ENCODE peak calls at places on chromosomes 6 and 20, in six cellular contexts. M is PC-9, G is H9, B is IMR-90, J is cardiac fibroblast, Q is left lung. N is an unnamed sample.

GRCh38 chr6:140043762-140044378 is 669.4 kb upstream of the CITED2 start:
- DNase-seq in Q (no peak), B (peak; percentile 53), G (no peak), J (peak; percentile 42), M (peak; percentile 71), N (no peak)

GRCh38 chr6:859936-860335 is 167.0 kb upstream of the EXOC2 start:
- DNase-seq in M (no peak), Q (no peak), J (no peak), G (no peak), B (no peak), N (no peak)

GRCh38 chr6:12849420-12850200 is 133.0 kb downstream of the PHACTR1 start:
- DNase-seq in B (no peak), M (no peak), G (no peak), Q (no peak), J (peak; percentile 17), N (no peak)

GRCh38 chr6:9481292-9482029 is 933.4 kb downstream of the TFAP2A start:
- DNase-seq in B (peak; percentile 79), J (no peak), M (peak; percentile 33), Q (no peak), G (no peak), N (no peak)

GRCh38 chr20:62982124-62983075 is 24.4 kb downstream of the BHLHE23 start:
- DNase-seq in J (no peak), Q (no peak), M (no peak), B (no peak), G (no peak), N (no peak)

GRCh38 chr20:41889871-41890224 is 271.7 kb upstream of the CHD6 start:
- DNase-seq in B (no peak), M (no peak), J (no peak), Q (no peak), G (no peak), N (no peak)

GRCh38 chr6:162728706-162729105 is 932 bp downstream of the PACRG start:
- DNase-seq in Q (no peak), G (no peak), M (no peak), J (no peak), B (no peak), N (no peak)

GRCh38 chr20:37640600-37641561 is 52.9 kb upstream of the CTNNBL1 start:
- DNase-seq in G (no peak), M (no peak), B (no peak), Q (no peak), J (peak; percentile 27), N (no peak)

GRCh38 chr20:46226602-46227001 is 81.7 kb downstream of the CDH22 start:
- DNase-seq in M (no peak), Q (no peak), B (peak; percentile 32), J (peak; percentile 67), G (no peak), N (no peak)

GRCh38 chr6:108846628-108847027 is 1.6 kb upstream of the ARMC2 start:
- DNase-seq in G (no peak), J (no peak), B (no peak), Q (no peak), M (peak; percentile 19), N (no peak)

GRCh38 chr6:160348552-160349441 is 619 bp downstream of the SLC22A3 start:
- DNase-seq in M (no peak), G (peak; percentile 63), J (peak; percentile 36), B (no peak), Q (no peak), N (no peak)

GRCh38 chr6:112409311-112409710 is 62.2 kb downstream of the RFPL4B start:
- DNase-seq in Q (no peak), J (no peak), G (no peak), B (peak; percentile 12), M (peak; percentile 33), N (no peak)

GRCh38 chr6:87789198-87789899 is 87.3 kb upstream of the AKIRIN2 start:
- DNase-seq in G (no peak), M (peak; percentile 37), Q (peak; percentile 50), B (peak; percentile 46), J (peak; percentile 73), N (no peak)

GRCh38 chr6:38542031-38542430 is 97.7 kb downstream of the BTBD9 start:
- DNase-seq in J (peak; percentile 49), G (no peak), B (peak; percentile 91), Q (no peak), M (no peak), N (no peak)

GRCh38 chr6:157381631-157382621 is 936 bp downstream of the ZDHHC14 start:
- DNase-seq in Q (peak; percentile 59), B (peak; percentile 47), J (peak; percentile 53), M (peak; percentile 43), G (peak; percentile 49), N (peak; percentile 52)

GRCh38 chr6:135423649-135424128 is 73.9 kb downstream of the AHI1 start:
- DNase-seq in G (no peak), J (peak; percentile 68), Q (no peak), B (peak; percentile 59), M (peak; percentile 52), N (no peak)

GRCh38 chr6:167697316-167697715 is 129.4 kb upstream of the AFDN start:
- DNase-seq in B (no peak), J (peak; percentile 66), G (no peak), M (no peak), Q (peak; percentile 13), N (no peak)

GRCh38 chr6:138944412-138944811 is 43.6 kb downstream of the REPS1 start:
- DNase-seq in G (no peak), J (peak; percentile 78), B (peak; percentile 83), Q (no peak), M (peak; percentile 64), N (no peak)

GRCh38 chr6:9204171-9204570 is 768.8 kb upstream of the SLC35B3 start:
- DNase-seq in M (no peak), B (peak; percentile 64), G (no peak), J (peak; percentile 56), Q (no peak), N (no peak)

GRCh38 chr6:1311400-1312192 is at the start of gene FOXQ1:
- DNase-seq in Q (peak; percentile 76), G (peak; percentile 64), J (peak; percentile 29), M (peak; percentile 82), B (peak; percentile 40), N (no peak)

GRCh38 chr20:52933867-52934266 is 38.3 kb upstream of the TSHZ2 start:
- DNase-seq in M (no peak), Q (no peak), B (no peak), G (no peak), J (no peak), N (no peak)

GRCh38 chr6:13288481-13288880 is 39.9 kb downstream of the TBC1D7 start:
- DNase-seq in M (no peak), G (no peak), Q (no peak), J (no peak), B (no peak), N (no peak)

GRCh38 chr6:79525272-79526100 is 11.7 kb downstream of the LCA5 start:
- DNase-seq in Q (no peak), G (peak; percentile 40), J (peak; percentile 87), M (peak; percentile 85), B (peak; percentile 47), N (no peak)

GRCh38 chr6:8539446-8539845 is 104.1 kb upstream of the SLC35B3 start:
- DNase-seq in J (peak; percentile 4), Q (no peak), M (no peak), B (no peak), G (no peak), N (no peak)

GRCh38 chr20:18992418-18992817 is 178.8 kb downstream of the SCP2D1 start:
- DNase-seq in G (no peak), Q (no peak), B (no peak), M (peak; percentile 48), J (no peak), N (no peak)

GRCh38 chr20:37776049-37776448 is 82.2 kb downstream of the CTNNBL1 start:
- DNase-seq in M (no peak), G (no peak), J (no peak), B (no peak), Q (no peak), N (no peak)

GRCh38 chr6:13877116-13877515 is 47.6 kb upstream of the RNF182 start:
- DNase-seq in G (no peak), B (peak; percentile 71), Q (no peak), M (no peak), J (peak; percentile 36), N (no peak)

GRCh38 chr6:131761061-131761761 is 46.6 kb upstream of the ENPP1 start:
- DNase-seq in G (no peak), B (peak; percentile 89), J (peak; percentile 54), Q (no peak), M (no peak), N (no peak)

GRCh38 chr20:41140226-41141133 is 3.1 kb downstream of the PLCG1 start:
- DNase-seq in M (no peak), J (no peak), Q (peak; percentile 12), G (no peak), B (no peak), N (no peak)

GRCh38 chr6:24313477-24314141 is 44.2 kb downstream of the DCDC2 start:
- DNase-seq in J (peak; percentile 75), M (peak; percentile 86), B (peak; percentile 60), G (peak; percentile 64), Q (no peak), N (no peak)

DNA sequence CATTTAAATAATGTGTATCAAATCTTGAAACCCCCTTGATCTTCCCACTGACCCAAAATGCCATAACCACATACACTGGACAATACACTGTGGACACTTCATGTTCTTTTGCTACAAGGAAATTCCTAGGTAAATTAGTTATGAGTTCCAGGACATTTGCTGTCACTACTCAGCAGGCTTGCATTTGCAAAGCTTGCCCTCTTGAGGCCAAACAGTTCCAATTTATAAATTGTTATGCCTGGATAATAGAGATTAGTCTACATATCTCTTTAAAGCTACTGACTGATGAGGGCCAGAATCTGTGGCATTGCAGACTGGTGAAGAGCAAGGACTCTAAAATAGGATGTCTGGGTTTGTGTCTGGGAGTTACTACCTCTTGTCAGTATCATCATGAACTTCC is 17.4 kb upstream of the RAB32 start:
- DNase-seq in M (no peak), B (no peak), Q (no peak), G (no peak), J (peak; percentile 53), N (no peak)
- TF ChIP-seq CTCF in M (peak; percentile 54), B (no peak), Q (no peak), G (peak; percentile 20), J (peak; percentile 39), N (no peak)

GRCh38 chr6:110949679-110950285 is 8.7 kb upstream of the GTF3C6 start:
- DNase-seq in B (peak; percentile 54), M (peak; percentile 56), Q (no peak), G (no peak), J (peak; percentile 71), N (no peak)
- TF ChIP-seq CTCF in B (peak; percentile 66), M (peak; percentile 84), Q (peak; percentile 33), G (peak; percentile 56), J (peak; percentile 43), N (no peak)

GRCh38 chr6:28981833-28982475 is 23.2 kb downstream of the ZNF311 start:
- DNase-seq in G (peak; percentile 73), M (peak; percentile 86), B (peak; percentile 87), J (peak; percentile 96), Q (peak; percentile 80), N (peak; percentile 67)
- TF ChIP-seq CTCF in G (no peak), M (peak; percentile 2), B (no peak), J (no peak), Q (no peak), N (no peak)

DNA sequence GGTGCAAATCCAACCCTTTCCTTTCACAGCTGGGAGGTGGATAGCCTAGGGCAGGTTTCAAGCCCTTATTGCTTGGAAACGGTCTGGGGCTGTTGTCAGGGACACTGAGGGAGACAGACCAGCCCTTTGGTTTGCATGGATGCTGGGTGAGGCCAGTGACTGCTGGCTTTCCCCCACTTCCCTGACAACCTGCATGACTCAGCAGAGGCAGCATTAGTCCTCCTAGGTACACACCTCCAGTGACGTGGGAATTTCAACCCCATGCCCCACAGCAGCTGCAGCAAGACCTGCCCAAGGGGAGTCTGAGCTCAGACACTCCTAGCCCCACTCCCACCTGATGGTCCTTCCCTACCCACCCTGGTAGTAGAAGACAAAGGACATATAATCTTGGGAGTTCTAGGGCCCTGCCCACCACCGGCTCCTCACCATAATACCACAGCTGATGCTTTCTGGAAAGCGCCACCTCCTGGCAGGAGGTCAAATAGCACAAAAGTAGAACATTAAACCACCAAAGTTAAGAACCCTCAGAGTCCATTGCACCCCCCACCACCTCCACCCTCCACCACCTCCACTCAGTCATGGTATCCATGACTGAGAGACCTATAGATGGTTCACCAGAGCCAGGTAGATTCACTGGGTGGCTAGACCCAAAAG is 797.8 kb upstream of the MAN1A1 start:
- DNase-seq in B (no peak), G (peak; percentile 30), J (no peak), M (no peak), Q (no peak), N (no peak)
- TF ChIP-seq CTCF in B (no peak), G (peak; percentile 54), J (no peak), M (peak; percentile 64), Q (no peak), N (no peak)